ENCODE peak calls at places on chromosomes 6 and 20, in five cellular contexts. F, E, G, P and I are unnamed samples.

GRCh38 chr6:7933794-7934193 is 23.2 kb upstream of the TXNDC5 start:
- DNase-seq in F (no peak), E (no peak), G (no peak), P (no peak), I (no peak)

GRCh38 chr20:45822863-45823262 is 4.2 kb downstream of the TNNC2 start:
- DNase-seq in F (no peak), E (no peak), G (no peak), P (no peak), I (no peak)

GRCh38 chr6:89186762-89187161 is 30.4 kb downstream of the GABRR1 start:
- DNase-seq in F (no peak), E (no peak), G (no peak), P (no peak), I (no peak)

GRCh38 chr6:52415917-52416628 is 4.1 kb upstream of the EFHC1 start:
- DNase-seq in F (peak), E (no peak), G (peak), P (no peak), I (no peak)

GRCh38 chr20:41726727-41727126 is 108.5 kb upstream of the CHD6 start:
- DNase-seq in F (no peak), E (no peak), G (no peak), P (no peak), I (no peak)

GRCh38 chr20:62114894-62115293 is 7.4 kb upstream of the LSM14B start:
- DNase-seq in F (no peak), E (no peak), G (no peak), P (no peak), I (no peak)

GRCh38 chr6:2245954-2246863 is 804 bp upstream of the GMDS start:
- DNase-seq in F (peak), E (peak), G (peak), P (peak), I (peak)

GRCh38 chr6:43797919-43798318 is 27.9 kb downstream of the VEGFA start:
- DNase-seq in F (no peak), E (peak), G (no peak), P (no peak), I (no peak)

GRCh38 chr6:165439928-165440554 is 130.6 kb upstream of the C6orf118 start:
- DNase-seq in F (peak), E (no peak), G (peak), P (no peak), I (no peak)

GRCh38 chr20:40502431-40502992 is 186.5 kb downstream of the MAFB start:
- DNase-seq in F (no peak), E (no peak), G (no peak), P (no peak), I (no peak)

GRCh38 chr20:40511478-40511877 is 177.6 kb downstream of the MAFB start:
- DNase-seq in F (peak), E (no peak), G (peak), P (no peak), I (peak)

GRCh38 chr20:40510622-40511021 is 178.4 kb downstream of the MAFB start:
- DNase-seq in F (no peak), E (no peak), G (no peak), P (no peak), I (no peak)

GRCh38 chr20:40508821-40509220 is 180.2 kb downstream of the MAFB start:
- DNase-seq in F (peak), E (no peak), G (peak), P (no peak), I (no peak)

DNA sequence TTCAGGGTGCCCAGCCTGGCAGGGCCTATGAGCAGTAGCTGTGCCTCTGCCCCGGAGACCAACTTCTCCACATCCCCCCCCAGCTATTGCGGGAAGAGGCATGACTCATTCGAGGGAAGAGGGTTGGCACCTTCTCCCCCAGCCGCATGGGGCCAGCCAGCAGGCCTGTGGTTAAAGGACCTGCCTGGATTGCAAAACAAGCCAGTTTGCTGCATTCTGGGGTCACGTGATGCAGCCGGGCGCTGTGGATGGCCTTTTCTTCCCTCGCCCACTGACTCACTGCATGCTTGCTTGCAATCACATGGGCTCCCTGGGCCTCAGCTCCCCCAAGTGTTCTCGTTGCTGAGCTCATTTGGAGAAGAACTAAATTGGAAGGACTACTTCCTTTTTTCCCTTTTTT is 182.5 kb downstream of the MAFB start:
- DNase-seq in F (peak), E (peak), G (peak), P (no peak), I (peak)
- TF ChIP-seq CTCF in F (no peak), E (no peak), G (no peak), P (no peak), I (peak)

GRCh38 chr6:101286146-101286545 is 107.4 kb upstream of the GRIK2 start:
- DNase-seq in F (no peak), E (no peak), G (no peak), P (no peak), I (no peak)
- H3K27ac ChIP-seq in F (no peak), E (no peak), G (no peak), P (no peak), I (no peak)

DNA sequence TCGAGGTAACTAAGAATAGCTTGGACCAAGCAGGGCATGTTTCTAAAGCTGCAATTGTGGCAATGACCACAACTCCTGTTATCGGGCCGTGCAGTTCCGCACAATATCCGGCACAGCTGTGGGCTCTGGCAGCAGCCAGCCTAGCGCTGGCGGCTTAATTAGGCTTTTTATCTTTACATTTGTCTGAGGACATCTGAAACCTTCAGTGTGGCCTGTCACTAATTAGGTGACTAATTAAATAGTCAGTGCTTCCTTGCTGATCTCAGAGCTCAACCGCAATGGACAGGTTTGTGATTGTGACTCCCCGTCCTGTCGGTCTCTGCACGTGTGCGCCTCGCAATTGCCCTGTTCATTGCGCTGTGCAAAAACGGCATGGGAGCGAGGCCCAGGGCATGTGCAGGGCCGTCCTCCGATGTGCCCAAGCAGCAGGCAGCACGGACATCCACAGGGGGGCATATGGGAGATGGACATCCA is 134.8 kb upstream of the INSM1 start:
- DNase-seq in F (no peak), E (no peak), G (no peak), P (no peak), I (no peak)
- TF ChIP-seq CTCF in F (no peak), E (no peak), G (no peak), P (no peak), I (no peak)

DNA sequence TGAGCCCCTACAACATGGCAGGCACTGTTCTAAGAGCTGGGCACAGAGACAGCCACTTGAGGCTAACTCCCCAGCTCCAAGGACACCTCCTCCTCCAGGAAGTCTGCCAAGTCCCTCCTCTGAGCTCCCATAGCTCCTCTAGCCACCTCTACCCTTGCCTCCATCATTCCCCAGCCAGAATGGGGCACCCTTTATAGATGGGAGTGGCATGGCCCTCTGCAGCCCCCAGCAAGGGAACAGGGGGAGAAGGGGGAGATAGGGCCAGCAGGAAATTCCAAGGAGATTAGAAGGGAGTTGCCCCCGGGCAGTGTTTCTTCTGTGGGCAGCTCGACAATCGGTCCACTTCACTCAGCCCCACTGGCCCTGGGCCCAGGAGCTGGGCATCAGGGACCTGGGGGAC is 19.7 kb upstream of the TLDC2 start:
- DNase-seq in F (no peak), E (no peak), G (no peak), P (no peak), I (no peak)
- H3K27ac ChIP-seq in F (no peak), E (peak), G (peak), P (no peak), I (no peak)